ENCODE peak calls at places on chromosomes 4 and X, in four cellular contexts. One of them, this sample, is unnamed. For H3K27me3, the result is how much of the 10 kb centered on the place peaks cover.

GRCh38 chr4:173442223-173442932 is 43.5 kb upstream of the SCRG1 start:
- DNase-seq in GM23248: no peak
- DNase-seq in mammary epithelial cell: no peak
- DNase-seq in HCT116: no peak
- DNase-seq in this sample: no peak

GRCh38 chr4:95156452-95156765 is 392.4 kb downstream of the UNC5C start:
- DNase-seq in mammary epithelial cell: no peak
- DNase-seq in GM23248: no peak
- DNase-seq in HCT116: no peak
- DNase-seq in this sample: no peak

GRCh38 chrX:46587158-46587557 is 13.6 kb downstream of the CHST7 start:
- DNase-seq in HCT116: no peak
- DNase-seq in GM23248: peak
- DNase-seq in mammary epithelial cell: peak
- DNase-seq in this sample: no peak

GRCh38 chr4:71648448-71648847 is 135.4 kb downstream of the GC start:
- DNase-seq in GM23248: no peak
- DNase-seq in HCT116: no peak
- DNase-seq in mammary epithelial cell: peak
- DNase-seq in this sample: no peak

GRCh38 chrX:2188316-2188715 is 312.5 kb downstream of the DHRSX start:
- DNase-seq in HCT116: peak
- DNase-seq in mammary epithelial cell: no peak
- DNase-seq in GM23248: no peak
- DNase-seq in this sample: no peak

GRCh38 chrX:125710403-125711062 is 390.9 kb downstream of the TEX13C start:
- DNase-seq in HCT116: no peak
- DNase-seq in mammary epithelial cell: no peak
- DNase-seq in GM23248: no peak
- DNase-seq in this sample: no peak

GRCh38 chrX:41604154-41604553 is 84.6 kb upstream of the GPR34 start:
- DNase-seq in mammary epithelial cell: no peak
- DNase-seq in GM23248: no peak
- DNase-seq in HCT116: no peak
- DNase-seq in this sample: no peak

GRCh38 chrX:72021975-72022374 is 109.7 kb downstream of the RTL5 start:
- DNase-seq in GM23248: peak
- DNase-seq in mammary epithelial cell: no peak
- DNase-seq in HCT116: no peak
- DNase-seq in this sample: no peak

GRCh38 chr4:658031-658667 is 15.9 kb downstream of the ATP5ME start:
- DNase-seq in mammary epithelial cell: no peak
- DNase-seq in GM23248: no peak
- DNase-seq in HCT116: no peak
- DNase-seq in this sample: no peak

GRCh38 chrX:153924149-153924861 is 1.8 kb downstream of the ARHGAP4 start:
- DNase-seq in mammary epithelial cell: peak
- DNase-seq in GM23248: peak
- DNase-seq in HCT116: no peak
- DNase-seq in this sample: peak

GRCh38 chr4:81447551-81448266 is 24.0 kb downstream of the RASGEF1B start:
- DNase-seq in GM23248: no peak
- DNase-seq in mammary epithelial cell: no peak
- DNase-seq in HCT116: no peak
- DNase-seq in this sample: no peak

GRCh38 chr4:15836362-15836761 is 58.2 kb downstream of the CD38 start:
- DNase-seq in GM23248: peak
- DNase-seq in HCT116: peak
- DNase-seq in mammary epithelial cell: peak
- DNase-seq in this sample: no peak

GRCh38 chrX:153673398-153674218 is at the start of gene PNCK:
- DNase-seq in HCT116: no peak
- DNase-seq in mammary epithelial cell: no peak
- DNase-seq in GM23248: no peak
- DNase-seq in this sample: no peak

GRCh38 chrX:107574711-107575110 is 53.6 kb upstream of the PRPS1 start:
- DNase-seq in GM23248: peak
- DNase-seq in HCT116: no peak
- DNase-seq in mammary epithelial cell: peak
- DNase-seq in this sample: no peak

GRCh38 chr4:169207436-169208089 is 63.2 kb downstream of the SH3RF1 start:
- DNase-seq in mammary epithelial cell: no peak
- DNase-seq in GM23248: no peak
- DNase-seq in HCT116: no peak
- DNase-seq in this sample: no peak

GRCh38 chr4:130192787-130193186 is 1096.8 kb downstream of the C4orf33 start:
- DNase-seq in HCT116: no peak
- DNase-seq in mammary epithelial cell: no peak
- DNase-seq in GM23248: no peak
- DNase-seq in this sample: no peak

GRCh38 chrX:19174401-19175025 is 52.2 kb upstream of the ADGRG2 start:
- DNase-seq in HCT116: no peak
- DNase-seq in mammary epithelial cell: peak
- DNase-seq in GM23248: peak
- DNase-seq in this sample: no peak

GRCh38 chr4:31107362-31107761 is 387.2 kb downstream of the PCDH7 start:
- DNase-seq in mammary epithelial cell: peak
- DNase-seq in HCT116: peak
- DNase-seq in GM23248: no peak
- DNase-seq in this sample: no peak

GRCh38 chr4:37830640-37831039 is 4.2 kb downstream of the PGM2 start:
- DNase-seq in HCT116: no peak
- DNase-seq in GM23248: no peak
- DNase-seq in mammary epithelial cell: peak
- DNase-seq in this sample: no peak

GRCh38 chr4:145061325-145061920 is 36.6 kb downstream of the ANAPC10 start:
- DNase-seq in GM23248: peak
- DNase-seq in mammary epithelial cell: peak
- DNase-seq in HCT116: peak
- DNase-seq in this sample: no peak

GRCh38 chr4:68708566-68708965 is 38.1 kb upstream of the UGT2B15 start:
- DNase-seq in GM23248: no peak
- DNase-seq in HCT116: no peak
- DNase-seq in mammary epithelial cell: no peak
- DNase-seq in this sample: no peak

GRCh38 chrX:69153060-69153730 is 12.1 kb downstream of the PJA1 start:
- DNase-seq in GM23248: no peak
- DNase-seq in HCT116: no peak
- DNase-seq in mammary epithelial cell: no peak
- DNase-seq in this sample: no peak

GRCh38 chr4:184444953-184445309 is 29.4 kb downstream of the IRF2 start:
- DNase-seq in GM23248: no peak
- DNase-seq in HCT116: no peak
- DNase-seq in mammary epithelial cell: no peak
- DNase-seq in this sample: no peak

GRCh38 chr4:83170952-83171399 is 56.4 kb upstream of the PLAC8 start:
- DNase-seq in HCT116: no peak
- DNase-seq in mammary epithelial cell: peak
- DNase-seq in GM23248: no peak
- DNase-seq in this sample: peak

GRCh38 chr4:152605641-152606304 is 69.9 kb upstream of the FBXW7 start:
- DNase-seq in HCT116: no peak
- DNase-seq in GM23248: peak
- DNase-seq in mammary epithelial cell: no peak
- DNase-seq in this sample: no peak

GRCh38 chr4:184146951-184147350 is 70.7 kb downstream of the ENPP6 start:
- DNase-seq in mammary epithelial cell: no peak
- DNase-seq in GM23248: no peak
- DNase-seq in HCT116: no peak
- DNase-seq in this sample: no peak

GRCh38 chrX:122245175-122245574 is 938.9 kb upstream of the GRIA3 start:
- DNase-seq in GM23248: no peak
- DNase-seq in HCT116: no peak
- DNase-seq in mammary epithelial cell: no peak
- DNase-seq in this sample: no peak

GRCh38 chrX:10800776-10801175 is 180.4 kb upstream of the MID1 start:
- DNase-seq in mammary epithelial cell: no peak
- DNase-seq in HCT116: no peak
- DNase-seq in GM23248: no peak
- DNase-seq in this sample: no peak

GRCh38 chrX:80578518-80579105 is 158.4 kb downstream of the TENT5D start:
- DNase-seq in GM23248: peak
- DNase-seq in mammary epithelial cell: peak
- DNase-seq in HCT116: peak
- DNase-seq in this sample: no peak

GRCh38 chr4:71497078-71497477 is 158.3 kb downstream of the SLC4A4 start:
- DNase-seq in HCT116: no peak
- DNase-seq in GM23248: no peak
- DNase-seq in mammary epithelial cell: no peak
- DNase-seq in this sample: no peak

GRCh38 chrX:40945366-40945713 is 139.9 kb upstream of the USP9X start:
- DNase-seq in GM23248: peak
- DNase-seq in HCT116: peak
- DNase-seq in mammary epithelial cell: peak
- DNase-seq in this sample: no peak

GRCh38 chrX:25198253-25198652 is 182.5 kb upstream of the ARX start:
- DNase-seq in HCT116: no peak
- DNase-seq in mammary epithelial cell: no peak
- DNase-seq in GM23248: no peak
- DNase-seq in this sample: no peak

GRCh38 chr4:91280551-91281290 is 1023.0 kb upstream of the GRID2 start:
- DNase-seq in GM23248: no peak
- DNase-seq in HCT116: no peak
- DNase-seq in mammary epithelial cell: no peak
- DNase-seq in this sample: no peak

GRCh38 chrX:101407167-101407747 is 468 bp downstream of the GLA start:
- DNase-seq in HCT116: no peak
- DNase-seq in mammary epithelial cell: no peak
- DNase-seq in GM23248: peak
- DNase-seq in this sample: no peak

GRCh38 chrX:34379891-34380290 is 247.8 kb upstream of the FAM47A start:
- DNase-seq in GM23248: no peak
- DNase-seq in HCT116: no peak
- DNase-seq in mammary epithelial cell: no peak
- DNase-seq in this sample: no peak

GRCh38 chr4:124079174-124079780 is 633.3 kb downstream of the ANKRD50 start:
- DNase-seq in mammary epithelial cell: no peak
- DNase-seq in HCT116: no peak
- DNase-seq in GM23248: peak
- DNase-seq in this sample: no peak

GRCh38 chr4:8069102-8069752 is 89.4 kb downstream of the ABLIM2 start:
- DNase-seq in GM23248: no peak
- DNase-seq in HCT116: no peak
- DNase-seq in mammary epithelial cell: no peak
- DNase-seq in this sample: no peak

GRCh38 chr4:8073206-8073863 is 85.3 kb downstream of the ABLIM2 start:
- DNase-seq in HCT116: no peak
- DNase-seq in mammary epithelial cell: no peak
- DNase-seq in GM23248: no peak
- DNase-seq in this sample: no peak

GRCh38 chr4:8072235-8072968 is 86.2 kb downstream of the ABLIM2 start:
- DNase-seq in GM23248: no peak
- DNase-seq in mammary epithelial cell: no peak
- DNase-seq in HCT116: no peak
- DNase-seq in this sample: no peak

GRCh38 chr4:8070751-8071718 is 87.6 kb downstream of the ABLIM2 start:
- DNase-seq in HCT116: no peak
- DNase-seq in mammary epithelial cell: no peak
- DNase-seq in GM23248: no peak
- DNase-seq in this sample: no peak

GRCh38 chr4:8071741-8072140 is 86.9 kb downstream of the ABLIM2 start:
- DNase-seq in HCT116: no peak
- DNase-seq in mammary epithelial cell: no peak
- DNase-seq in GM23248: no peak
- DNase-seq in this sample: no peak
- H3K27me3 ChIP-seq in HCT116: under half
- H3K27me3 ChIP-seq in mammary epithelial cell: under half
- H3K27me3 ChIP-seq in GM23248: half or more
- H3K27me3 ChIP-seq in this sample: under half

GRCh38 chrX:31038585-31039326 is 33.1 kb downstream of the FTHL17 start:
- DNase-seq in GM23248: peak
- DNase-seq in HCT116: no peak
- DNase-seq in mammary epithelial cell: peak
- DNase-seq in this sample: peak

GRCh38 chrX:31039327-31039711 is 32.5 kb downstream of the FTHL17 start:
- DNase-seq in GM23248: no peak
- DNase-seq in HCT116: no peak
- DNase-seq in mammary epithelial cell: no peak
- DNase-seq in this sample: no peak

GRCh38 chrX:31036895-31037294 is 34.9 kb downstream of the FTHL17 start:
- DNase-seq in mammary epithelial cell: peak
- DNase-seq in HCT116: peak
- DNase-seq in GM23248: peak
- DNase-seq in this sample: no peak
- H2AFZ ChIP-seq in mammary epithelial cell: no peak
- H2AFZ ChIP-seq in HCT116: no peak
- H2AFZ ChIP-seq in GM23248: no peak
- H2AFZ ChIP-seq in this sample: no peak

DNA sequence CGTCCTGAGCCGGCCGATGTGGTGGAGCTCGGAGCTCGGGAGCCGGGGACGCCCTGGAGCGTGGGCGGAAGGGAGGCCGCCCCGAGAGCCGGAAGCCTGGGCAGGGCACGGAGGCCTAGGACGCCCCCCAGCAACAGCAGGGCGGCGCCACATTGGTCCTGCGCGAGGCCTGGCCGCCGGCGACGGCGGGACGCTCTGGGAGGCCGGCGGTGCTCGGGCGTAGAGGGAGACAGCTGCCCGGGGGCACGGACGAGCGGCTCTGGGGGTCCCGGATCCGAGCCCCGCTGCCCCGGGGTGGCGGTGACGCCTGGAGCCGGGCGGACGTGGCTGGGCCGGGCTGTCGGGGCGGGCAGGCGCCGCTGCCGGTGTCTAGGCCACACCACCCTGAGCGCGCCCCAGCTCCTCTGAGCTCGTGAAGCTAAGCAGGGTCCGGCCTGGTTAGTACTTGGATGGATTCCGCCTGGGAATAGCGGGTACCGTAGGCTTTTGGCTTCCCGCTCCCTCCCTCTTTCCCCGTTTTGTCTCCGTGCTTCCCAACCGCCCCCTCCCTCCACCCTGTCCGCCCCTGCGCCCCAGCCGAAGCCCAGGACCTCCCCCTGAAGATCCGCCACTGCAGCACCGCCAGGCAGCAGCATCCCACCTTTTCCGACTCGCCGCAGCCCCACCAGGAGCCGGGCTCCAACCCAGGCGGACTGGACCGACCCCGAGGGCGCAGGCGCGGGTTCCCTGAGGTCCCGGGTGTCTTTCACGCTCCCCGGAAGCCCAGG is 12.1 kb downstream of the FRG2 start:
- DNase-seq in mammary epithelial cell: no peak
- DNase-seq in HCT116: no peak
- DNase-seq in GM23248: peak
- DNase-seq in this sample: no peak
- H3K27ac ChIP-seq in mammary epithelial cell: no peak
- H3K27ac ChIP-seq in HCT116: no peak
- H3K27ac ChIP-seq in GM23248: peak
- H3K27ac ChIP-seq in this sample: no peak

DNA sequence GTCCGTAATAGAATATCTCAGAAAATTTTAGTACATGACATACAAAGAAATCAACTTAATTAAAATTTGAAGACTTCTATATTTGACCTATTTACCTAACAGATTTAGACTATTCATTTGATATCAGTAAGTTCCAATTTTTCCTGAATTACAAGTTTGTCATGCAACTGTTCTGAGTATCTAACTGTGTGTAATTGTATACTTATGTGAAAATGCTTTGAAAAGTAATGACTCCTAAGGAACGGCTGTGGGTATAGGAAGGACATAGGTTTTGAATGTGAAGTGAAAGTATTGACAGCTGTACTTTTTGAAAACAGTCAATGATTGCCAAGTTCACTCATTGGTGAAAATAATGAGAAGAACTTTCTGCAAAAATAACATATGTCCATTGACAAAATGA is 2.9 kb downstream of the GRIA2 start:
- DNase-seq in mammary epithelial cell: no peak
- DNase-seq in HCT116: no peak
- DNase-seq in GM23248: no peak
- DNase-seq in this sample: no peak
- H3K27me3 ChIP-seq in mammary epithelial cell: under half
- H3K27me3 ChIP-seq in HCT116: under half
- H3K27me3 ChIP-seq in GM23248: half or more
- H3K27me3 ChIP-seq in this sample: under half